ENCODE peak calls at places on chromosomes 5 and 9, in ten cellular contexts. P is CD8-positive, alpha-beta T cell; K is CD4-positive, alpha-beta memory T cell; H is Panc1; U is upper lobe of left lung; Y is mesenchymal stem cell; G is mammary epithelial cell; V is brain microvascular endothelial cell; N is right cardiac atrium; Q is HepG2. D is an unnamed sample. For H3K27me3, the result is how much of the 10 kb centered on the place peaks cover.

GRCh38 chr5:168992687-168993086 is 308.3 kb downstream of the SLIT3 start:
- DNase-seq in P (no peak), K (no peak), H (no peak), U (peak), Y (no peak), G (peak), V (no peak), N (no peak), Q (peak), D (no peak)

GRCh38 chr5:80083115-80083890 is 48.2 kb downstream of the THBS4 start:
- DNase-seq in P (peak), K (peak), H (peak), U (no peak), Y (peak), G (peak), V (peak), N (no peak), Q (peak), D (peak)

GRCh38 chr5:74295141-74295540 is 345.4 kb downstream of the ENC1 start:
- DNase-seq in P (no peak), K (no peak), H (no peak), U (no peak), Y (no peak), G (no peak), V (no peak), N (no peak), Q (no peak), D (no peak)

GRCh38 chr9:135211524-135211890 is 124.0 kb downstream of the OLFM1 start:
- DNase-seq in P (no peak), K (no peak), H (no peak), U (no peak), Y (no peak), G (no peak), V (no peak), N (peak), Q (no peak), D (peak)

GRCh38 chr5:151284392-151284967 is 19.1 kb downstream of the SLC36A3 start:
- DNase-seq in P (no peak), K (no peak), H (no peak), U (no peak), Y (no peak), G (no peak), V (no peak), N (no peak), Q (no peak), D (no peak)

GRCh38 chr5:14165375-14166091 is 22.4 kb downstream of the TRIO start:
- DNase-seq in P (no peak), K (no peak), H (no peak), U (no peak), Y (peak), G (peak), V (peak), N (no peak), Q (peak), D (no peak)

GRCh38 chr9:115117999-115118470 is at the start of gene TNC:
- DNase-seq in P (no peak), K (no peak), H (no peak), U (peak), Y (peak), G (peak), V (peak), N (peak), Q (no peak), D (peak)

GRCh38 chr5:31220968-31221367 is 27.5 kb downstream of the CDH6 start:
- DNase-seq in P (no peak), K (no peak), H (no peak), U (no peak), Y (no peak), G (no peak), V (no peak), N (no peak), Q (peak), D (no peak)

GRCh38 chr5:102924963-102925362 is 169.9 kb downstream of the PAM start:
- DNase-seq in P (no peak), K (no peak), H (no peak), U (no peak), Y (no peak), G (no peak), V (no peak), N (no peak), Q (no peak), D (no peak)

GRCh38 chr9:89943309-89943708 is 338.5 kb downstream of the GADD45G start:
- DNase-seq in P (no peak), K (no peak), H (no peak), U (no peak), Y (no peak), G (no peak), V (no peak), N (no peak), Q (no peak), D (no peak)

GRCh38 chr9:89946741-89947140 is 341.9 kb downstream of the GADD45G start:
- DNase-seq in P (no peak), K (no peak), H (no peak), U (no peak), Y (no peak), G (no peak), V (no peak), N (no peak), Q (no peak), D (no peak)

GRCh38 chr9:89942643-89943042 is 337.8 kb downstream of the GADD45G start:
- DNase-seq in P (no peak), K (no peak), H (no peak), U (no peak), Y (no peak), G (no peak), V (no peak), N (no peak), Q (no peak), D (no peak)

GRCh38 chr9:89943728-89944127 is 338.9 kb downstream of the GADD45G start:
- DNase-seq in P (no peak), K (no peak), H (no peak), U (no peak), Y (no peak), G (no peak), V (no peak), N (no peak), Q (no peak), D (no peak)

GRCh38 chr9:89945133-89945532 is 340.3 kb downstream of the GADD45G start:
- DNase-seq in P (no peak), K (no peak), H (no peak), U (no peak), Y (no peak), G (no peak), V (no peak), N (no peak), Q (no peak), D (no peak)
- H3K27me3 ChIP-seq in P (under half), K (under half), H (under half), U (under half), Y (under half), G (under half), V (under half), N (under half), Q (under half), D (under half)

DNA sequence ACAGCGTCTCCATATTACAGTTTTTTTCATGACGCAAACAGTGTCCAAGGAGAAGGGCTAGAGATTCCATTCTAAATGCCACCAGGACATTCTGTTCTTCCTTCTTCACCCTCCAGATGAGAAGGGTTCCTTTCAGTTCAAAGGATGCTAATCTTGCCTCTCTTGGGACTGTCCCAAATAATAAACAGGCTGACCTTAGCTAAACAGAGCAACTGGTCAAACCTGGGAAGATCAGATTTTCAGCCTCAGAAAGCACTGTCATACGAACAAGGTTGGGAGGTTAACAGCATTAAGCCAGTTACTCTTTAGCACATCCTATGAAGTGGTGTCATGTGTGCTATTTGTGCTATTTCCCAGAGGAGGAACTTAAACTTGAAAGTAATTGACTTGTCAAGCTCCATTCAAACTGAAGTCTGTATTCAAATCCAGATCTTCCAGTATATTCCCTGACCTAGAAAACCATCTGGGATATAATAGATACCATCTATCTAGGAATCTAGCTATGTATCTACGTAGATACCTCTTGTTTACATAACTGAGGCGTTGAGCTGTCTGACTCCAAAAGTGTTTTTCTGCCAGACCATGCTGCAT is 125.5 kb downstream of the LPAR1 start:
- DNase-seq in P (no peak), K (no peak), H (no peak), U (no peak), Y (peak), G (no peak), V (no peak), N (no peak), Q (no peak), D (no peak)
- H3K27ac ChIP-seq in P (no peak), K (no peak), H (no peak), U (peak), Y (no peak), G (no peak), V (peak), N (peak), Q (no peak), D (peak)

GRCh38 chr5:15459200-15459599 is 40.8 kb upstream of the FBXL7 start:
- DNase-seq in P (no peak), K (no peak), H (no peak), U (no peak), Y (no peak), G (no peak), V (no peak), N (no peak), Q (no peak), D (no peak)

DNA sequence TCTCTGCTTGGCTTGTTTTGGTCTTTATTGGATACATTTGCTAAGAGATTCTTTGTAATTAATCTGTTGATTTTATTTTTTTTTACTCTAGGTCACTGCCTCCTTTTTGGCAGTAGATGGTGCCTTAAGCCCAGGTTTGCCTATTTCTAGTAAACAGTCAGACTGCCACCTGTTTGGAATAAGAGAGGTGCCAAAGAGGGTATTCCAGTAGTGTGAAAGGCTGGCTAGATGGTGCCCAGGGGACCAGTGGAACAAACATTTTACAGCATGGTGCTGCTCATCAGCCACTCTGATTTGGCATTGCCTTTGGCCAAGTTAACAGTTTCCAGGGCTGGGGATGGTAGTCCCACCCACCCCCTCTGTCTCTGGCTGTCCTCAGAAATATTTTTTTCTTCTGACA is 36.7 kb upstream of the FBXL7 start:
- DNase-seq in P (no peak), K (no peak), H (no peak), U (no peak), Y (peak), G (no peak), V (peak), N (no peak), Q (no peak), D (no peak)
- H3K27me3 ChIP-seq in P (under half), K (under half), H (under half), U (under half), Y (under half), G (under half), V (under half), N (under half), Q (under half), D (under half)

GRCh38 chr9:34986541-34987047 is 3.0 kb upstream of the DNAJB5 start:
- DNase-seq in P (peak), K (peak), H (no peak), U (no peak), Y (peak), G (no peak), V (no peak), N (peak), Q (no peak), D (peak)

GRCh38 chr9:34987160-34988040 is 2.1 kb upstream of the DNAJB5 start:
- DNase-seq in P (no peak), K (no peak), H (no peak), U (no peak), Y (no peak), G (no peak), V (no peak), N (peak), Q (no peak), D (no peak)

GRCh38 chr9:34989056-34989945 is at the start of gene DNAJB5:
- DNase-seq in P (peak), K (peak), H (peak), U (peak), Y (peak), G (peak), V (peak), N (peak), Q (peak), D (peak)

GRCh38 chr9:34989946-34990635 is 546 bp downstream of the DNAJB5 start:
- DNase-seq in P (peak), K (peak), H (no peak), U (peak), Y (peak), G (no peak), V (no peak), N (peak), Q (no peak), D (peak)

GRCh38 chr9:34988218-34989055 is 1.1 kb upstream of the DNAJB5 start:
- DNase-seq in P (peak), K (peak), H (no peak), U (no peak), Y (no peak), G (no peak), V (no peak), N (peak), Q (no peak), D (peak)
- H3K27ac ChIP-seq in P (peak), K (peak), H (peak), U (peak), Y (peak), G (peak), V (peak), N (peak), Q (no peak), D (peak)

GRCh38 chr5:156328176-156328575 is 1.2 kb downstream of the SGCD start:
- DNase-seq in P (no peak), K (no peak), H (no peak), U (no peak), Y (no peak), G (no peak), V (no peak), N (no peak), Q (no peak), D (no peak)

GRCh38 chr5:156329197-156329611 is 2.2 kb downstream of the SGCD start:
- DNase-seq in P (no peak), K (no peak), H (no peak), U (no peak), Y (no peak), G (no peak), V (no peak), N (no peak), Q (no peak), D (peak)

GRCh38 chr5:156330141-156330870 is 3.3 kb downstream of the SGCD start:
- DNase-seq in P (no peak), K (no peak), H (no peak), U (no peak), Y (no peak), G (no peak), V (no peak), N (no peak), Q (no peak), D (no peak)

GRCh38 chr5:156327306-156327705 is 342 bp downstream of the SGCD start:
- DNase-seq in P (no peak), K (no peak), H (no peak), U (no peak), Y (no peak), G (no peak), V (no peak), N (no peak), Q (no peak), D (no peak)

DNA sequence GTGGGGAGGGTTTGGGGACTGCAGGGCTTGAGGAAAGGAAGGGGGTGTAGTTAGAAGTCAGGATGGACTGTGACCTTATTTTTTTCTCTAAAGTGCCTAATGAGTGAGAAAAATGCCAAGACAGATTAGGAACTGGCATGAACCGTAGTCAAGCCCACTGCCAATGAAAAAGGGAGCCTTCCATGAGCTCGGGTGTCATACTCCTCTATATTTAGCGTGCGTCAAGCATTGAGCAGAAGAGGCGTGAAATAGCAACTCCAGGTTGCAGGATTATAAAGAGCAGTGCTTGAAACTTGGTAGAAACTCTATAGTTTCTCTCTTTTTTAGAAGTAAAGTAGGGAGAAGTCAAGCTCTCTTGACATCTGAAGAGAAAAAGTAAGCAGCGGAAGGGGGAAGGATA is 1.8 kb downstream of the SGCD start:
- DNase-seq in P (no peak), K (no peak), H (no peak), U (no peak), Y (no peak), G (no peak), V (no peak), N (no peak), Q (no peak), D (peak)
- H3K27me3 ChIP-seq in P (under half), K (under half), H (under half), U (under half), Y (under half), G (under half), V (under half), N (under half), Q (under half), D (under half)

DNA sequence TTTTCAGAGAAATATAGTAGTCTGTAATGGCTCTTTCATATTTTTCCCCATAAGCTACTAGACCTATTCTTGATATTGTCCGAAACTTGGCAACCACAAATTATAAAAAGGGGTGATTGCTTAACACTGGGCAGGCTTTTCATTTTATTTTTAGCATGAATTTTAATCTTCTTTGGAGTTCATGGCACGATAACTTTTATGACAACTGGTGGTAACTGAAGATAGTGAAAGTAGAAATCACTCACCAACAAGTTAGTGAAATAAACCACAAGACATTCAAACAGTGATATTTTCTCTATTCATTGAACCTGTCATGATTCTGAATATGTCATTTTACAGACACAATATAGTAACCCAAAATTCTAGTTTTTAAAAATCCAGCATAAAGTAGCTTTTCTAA is 213.9 kb downstream of the PRDM9 start:
- DNase-seq in P (no peak), K (no peak), H (no peak), U (no peak), Y (no peak), G (no peak), V (no peak), N (no peak), Q (no peak), D (no peak)
- H3K27ac ChIP-seq in P (no peak), K (no peak), H (no peak), U (no peak), Y (no peak), G (no peak), V (no peak), N (no peak), Q (no peak), D (no peak)